ENCODE peak calls at places on chromosomes 12 and 14, in eight cellular contexts. I, F, N, L, X, E, P and H are unnamed samples.

GRCh38 chr14:55913324-55914035 is 204.7 kb upstream of the PELI2 start:
- DNase-seq in F (no peak), I (peak; percentile 25), E (no peak), P (no peak), L (peak; percentile 25), X (no peak), N (no peak), H (no peak)

GRCh38 chr12:104670439-104671406 is 214.0 kb downstream of the CHST11 start:
- DNase-seq in E (peak; percentile 33), P (no peak), F (no peak), I (no peak), L (no peak), N (peak; percentile 48), X (peak; percentile 58), H (no peak)

GRCh38 chr12:108518101-108518715 is 3.1 kb downstream of the FICD start:
- DNase-seq in F (no peak), E (no peak), N (no peak), P (no peak), L (no peak), I (no peak), X (no peak), H (peak; percentile 66)

GRCh38 chr12:122116707-122117535 is 38.4 kb downstream of the MLXIP start:
- DNase-seq in P (no peak), I (peak; percentile 16), N (no peak), F (no peak), L (no peak), X (no peak), E (no peak), H (no peak)

GRCh38 chr14:57091030-57091608 is 177.6 kb downstream of the EXOC5 start:
- DNase-seq in X (no peak), N (no peak), F (no peak), L (no peak), E (no peak), P (no peak), I (no peak), H (no peak)

GRCh38 chr12:130764073-130764472 is 48.0 kb upstream of the RIMBP2 start:
- DNase-seq in X (peak; percentile 34), I (no peak), L (peak; percentile 5), P (no peak), E (peak; percentile 53), F (no peak), N (no peak), H (no peak)

GRCh38 chr12:98227162-98227561 is 288.2 kb upstream of the TMPO start:
- DNase-seq in N (no peak), X (peak; percentile 57), I (no peak), P (no peak), E (no peak), F (no peak), L (peak; percentile 13), H (no peak)

GRCh38 chr12:75725505-75726120 is 214.2 kb upstream of the KRR1 start:
- DNase-seq in X (no peak), E (no peak), N (no peak), L (peak; percentile 53), P (no peak), I (no peak), F (no peak), H (no peak)

GRCh38 chr14:60665178-60665555 is 15.9 kb upstream of the SIX1 start:
- DNase-seq in P (no peak), N (no peak), X (no peak), F (no peak), E (no peak), L (no peak), I (no peak), H (no peak)

GRCh38 chr14:104119700-104120251 is 18.6 kb upstream of the KIF26A start:
- DNase-seq in E (no peak), L (no peak), F (no peak), N (no peak), I (no peak), P (no peak), X (no peak), H (no peak)

GRCh38 chr12:76409074-76409473 is 60.9 kb upstream of the BBS10 start:
- DNase-seq in X (no peak), P (no peak), L (no peak), I (no peak), N (no peak), E (no peak), F (no peak), H (no peak)

GRCh38 chr14:105089746-105090492 is 24.7 kb upstream of the GPR132 start:
- DNase-seq in F (no peak), I (no peak), L (no peak), N (no peak), P (no peak), X (no peak), E (no peak), H (no peak)

DNA sequence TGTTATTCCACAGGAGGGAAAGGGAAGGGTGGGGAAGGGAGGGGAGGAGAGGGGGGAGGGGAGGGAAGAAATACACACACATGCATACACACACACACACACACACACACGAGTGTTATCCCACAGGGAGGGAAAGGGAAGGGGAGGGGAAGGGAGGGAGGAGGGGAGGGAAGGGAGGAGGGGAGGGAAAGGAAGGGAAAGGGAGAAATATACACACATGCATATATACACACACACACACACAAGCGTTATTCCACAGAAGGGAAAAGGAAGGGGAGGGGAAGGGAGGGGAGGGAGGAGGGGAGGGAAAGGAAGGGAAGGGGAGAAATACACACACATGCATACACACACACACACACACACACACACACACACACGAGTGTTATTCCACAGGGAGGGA is 19.5 kb upstream of the FBRSL1 start:
- DNase-seq in X (peak; percentile 27), I (no peak), N (no peak), F (no peak), L (no peak), E (no peak), P (no peak), H (no peak)
- TF ChIP-seq CTCF in X (no peak), I (no peak), N (no peak), F (no peak), L (no peak), E (no peak), P (no peak), H (no peak)

GRCh38 chr12:114684098-114684869 is at the start of gene TBX3:
- DNase-seq in F (peak; percentile 96), X (peak; percentile 90), L (peak; percentile 100), N (peak; percentile 88), P (peak; percentile 98), E (no peak), I (peak; percentile 93), H (peak; percentile 91)
- TF ChIP-seq CTCF in F (peak; percentile 37), X (peak; percentile 47), L (peak; percentile 56), N (peak; percentile 0), P (peak; percentile 66), E (no peak), I (peak; percentile 71), H (peak; percentile 61)

GRCh38 chr12:55831407-55831880 is 2.1 kb upstream of the DNAJC14 start:
- DNase-seq in N (no peak), F (no peak), L (no peak), X (peak; percentile 39), P (no peak), I (no peak), E (no peak), H (no peak)

GRCh38 chr12:55830601-55831406 is 1.4 kb upstream of the DNAJC14 start:
- DNase-seq in X (peak; percentile 68), I (peak; percentile 79), P (peak; percentile 81), E (no peak), F (peak; percentile 71), N (peak; percentile 68), L (peak; percentile 68), H (peak; percentile 89)

GRCh38 chr12:55827806-55828205 is 1.6 kb downstream of the DNAJC14 start:
- DNase-seq in E (no peak), L (no peak), F (no peak), N (no peak), P (no peak), X (no peak), I (no peak), H (no peak)

GRCh38 chr12:55828357-55828756 is 1.0 kb downstream of the DNAJC14 start:
- DNase-seq in N (no peak), X (no peak), E (no peak), F (no peak), L (no peak), I (no peak), P (no peak), H (no peak)

DNA sequence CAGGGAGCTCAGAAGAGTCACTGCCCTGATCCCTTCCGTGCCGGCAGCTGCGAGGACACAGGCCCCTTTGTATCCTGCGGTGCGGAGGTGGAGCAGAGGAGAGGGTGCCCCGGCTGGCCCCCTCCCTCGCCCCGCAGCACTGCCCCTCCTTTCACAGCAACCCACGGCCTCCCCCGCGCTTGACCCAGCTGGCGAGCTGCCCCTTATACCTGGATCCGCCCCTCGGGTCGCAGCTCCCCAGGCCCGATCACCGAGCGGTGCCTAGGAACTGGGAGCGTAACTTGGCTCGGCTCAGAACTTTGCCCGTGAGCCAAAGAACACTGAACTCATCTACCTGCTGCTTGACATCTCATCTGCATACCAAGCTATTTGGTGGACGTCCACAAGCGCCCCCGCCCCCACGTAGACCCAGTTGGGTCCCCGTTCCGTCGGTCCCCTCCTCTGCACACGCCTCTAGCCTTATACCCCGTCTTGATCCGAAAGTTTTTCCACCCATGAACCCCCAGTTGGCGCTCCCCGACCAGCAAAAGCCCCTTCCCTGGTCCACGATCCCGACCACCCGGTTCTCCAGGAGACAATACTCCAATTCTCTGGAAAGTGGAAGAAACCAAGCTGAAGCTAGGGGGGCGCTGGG is 697 bp upstream of the DNAJC14 start:
- DNase-seq in L (no peak), E (no peak), P (peak; percentile 70), I (peak; percentile 57), N (peak; percentile 63), F (no peak), X (no peak), H (no peak)
- TF ChIP-seq CTCF in L (no peak), E (no peak), P (no peak), I (no peak), N (no peak), F (no peak), X (no peak), H (no peak)

GRCh38 chr12:45214739-45215418 is 1.0 kb upstream of the ANO6 start:
- DNase-seq in N (no peak), L (peak; percentile 47), I (no peak), P (no peak), E (no peak), X (no peak), F (no peak), H (no peak)
- TF ChIP-seq CTCF in N (no peak), L (peak; percentile 19), I (no peak), P (no peak), E (peak; percentile 29), X (no peak), F (no peak), H (peak; percentile 35)

DNA sequence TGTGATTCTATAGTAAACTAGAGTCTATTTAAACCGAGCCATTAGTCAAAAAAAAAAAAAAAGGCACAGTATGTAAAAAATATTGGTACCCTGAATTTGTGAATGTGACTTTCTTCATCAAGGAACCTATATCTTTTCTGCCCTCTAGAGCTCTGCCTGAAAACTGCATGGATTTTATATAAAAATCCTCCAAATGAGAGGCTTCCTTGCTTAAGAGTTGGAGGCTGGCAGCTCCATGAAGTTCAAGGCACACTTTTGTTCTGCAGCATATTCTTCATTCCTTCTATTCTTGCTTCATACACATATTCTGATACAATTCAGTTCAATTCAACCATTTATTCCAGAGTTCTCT is 23.1 kb upstream of the NKX2-8 start:
- DNase-seq in X (peak; percentile 4), F (no peak), L (peak; percentile 15), N (no peak), E (no peak), I (no peak), P (no peak), H (no peak)
- TF ChIP-seq CTCF in X (peak; percentile 14), F (no peak), L (peak; percentile 40), N (no peak), E (no peak), I (no peak), P (peak; percentile 6), H (no peak)